ENCODE peak calls at places on chromosome 14, in seven cellular contexts. L, I, X, E, C, N and J are unnamed samples.

GRCh38 chr14:59679872-59680271 is 103.3 kb upstream of the CCDC175 start:
- DNase-seq in L (no peak), I (no peak), X (no peak), E (no peak), C (no peak), N (no peak), J (no peak)

GRCh38 chr14:93029911-93030555 is 85.7 kb downstream of the ITPK1 start:
- DNase-seq in L (no peak), I (no peak), X (no peak), E (no peak), C (no peak), N (no peak), J (no peak)

GRCh38 chr14:59276235-59276634 is 87.8 kb downstream of the DAAM1 start:
- DNase-seq in L (no peak), I (no peak), X (no peak), E (no peak), C (no peak), N (no peak), J (no peak)

GRCh38 chr14:80959448-80960006 is 4.1 kb downstream of the TSHR start:
- DNase-seq in L (no peak), I (no peak), X (no peak), E (no peak), C (no peak), N (no peak), J (no peak)

GRCh38 chr14:99971929-99972747 is 93.1 kb upstream of the EVL start:
- DNase-seq in L (no peak), I (no peak), X (no peak), E (no peak), C (no peak), N (peak; percentile 9), J (peak; percentile 80)

GRCh38 chr14:57364659-57365450 is 25.5 kb upstream of the NAA30 start:
- DNase-seq in L (no peak), I (no peak), X (no peak), E (peak; percentile 65), C (no peak), N (no peak), J (no peak)

GRCh38 chr14:69077841-69078240 is 75.1 kb downstream of the DCAF5 start:
- DNase-seq in L (no peak), I (no peak), X (peak; percentile 76), E (no peak), C (no peak), N (no peak), J (no peak)

GRCh38 chr14:24307575-24308341 is at the start of gene CIDEB:
- DNase-seq in L (peak; percentile 74), I (no peak), X (peak; percentile 52), E (peak; percentile 99), C (no peak), N (peak; percentile 80), J (peak; percentile 86)

GRCh38 chr14:49955013-49955412 is 62.1 kb downstream of the ARF6 start:
- DNase-seq in L (no peak), I (no peak), X (no peak), E (no peak), C (no peak), N (no peak), J (no peak)

GRCh38 chr14:69261761-69262331 is 1.9 kb downstream of the GALNT16 start:
- DNase-seq in L (no peak), I (no peak), X (no peak), E (peak; percentile 69), C (no peak), N (no peak), J (no peak)

GRCh38 chr14:77208266-77208978 is 26.8 kb downstream of the TMEM63C start:
- DNase-seq in L (peak; percentile 69), I (no peak), X (peak; percentile 62), E (peak; percentile 32), C (peak; percentile 18), N (peak; percentile 9), J (peak; percentile 82)

GRCh38 chr14:52080171-52080800 is 11.4 kb upstream of the NID2 start:
- DNase-seq in L (no peak), I (peak; percentile 34), X (no peak), E (no peak), C (no peak), N (no peak), J (no peak)

GRCh38 chr14:96940009-96940408 is 142.8 kb downstream of the VRK1 start:
- DNase-seq in L (no peak), I (no peak), X (no peak), E (peak; percentile 16), C (no peak), N (no peak), J (no peak)

GRCh38 chr14:64296561-64296960 is 2.4 kb upstream of the ESR2 start:
- DNase-seq in L (no peak), I (no peak), X (peak; percentile 88), E (no peak), C (no peak), N (no peak), J (no peak)

GRCh38 chr14:32996343-32996742 is 57.7 kb downstream of the NPAS3 start:
- DNase-seq in L (no peak), I (no peak), X (no peak), E (no peak), C (no peak), N (no peak), J (no peak)

GRCh38 chr14:22689186-22689585 is 45.0 kb upstream of the OR6J1 start:
- DNase-seq in L (no peak), I (no peak), X (peak; percentile 96), E (peak; percentile 91), C (no peak), N (no peak), J (no peak)

GRCh38 chr14:88505621-88506020 is 49.2 kb downstream of the PTPN21 start:
- DNase-seq in L (no peak), I (no peak), X (no peak), E (no peak), C (no peak), N (no peak), J (no peak)

GRCh38 chr14:49971156-49972141 is 78.6 kb downstream of the ARF6 start:
- DNase-seq in L (no peak), I (no peak), X (peak; percentile 51), E (no peak), C (no peak), N (peak; percentile 66), J (no peak)

GRCh38 chr14:51302319-51303030 is 62.4 kb downstream of the TMX1 start:
- DNase-seq in L (no peak), I (no peak), X (no peak), E (no peak), C (no peak), N (no peak), J (no peak)

GRCh38 chr14:52686176-52686575 is 9.2 kb downstream of the ERO1A start:
- DNase-seq in L (no peak), I (no peak), X (no peak), E (no peak), C (no peak), N (no peak), J (no peak)

GRCh38 chr14:82710257-82710841 is 1176.7 kb upstream of the SEL1L start:
- DNase-seq in L (peak; percentile 63), I (no peak), X (peak; percentile 45), E (peak; percentile 26), C (peak; percentile 23), N (peak; percentile 59), J (no peak)

GRCh38 chr14:61031026-61031425 is 50.0 kb downstream of the SLC38A6 start:
- DNase-seq in L (no peak), I (no peak), X (no peak), E (no peak), C (no peak), N (no peak), J (no peak)

GRCh38 chr14:99822166-99822527 is 28.9 kb downstream of the EML1 start:
- DNase-seq in L (no peak), I (no peak), X (peak; percentile 8), E (no peak), C (no peak), N (no peak), J (no peak)

GRCh38 chr14:95189400-95190162 is 32.3 kb upstream of the DICER1 start:
- DNase-seq in L (no peak), I (no peak), X (no peak), E (no peak), C (no peak), N (no peak), J (no peak)

GRCh38 chr14:29896354-29896768 is 31.3 kb downstream of the PRKD1 start:
- DNase-seq in L (no peak), I (no peak), X (no peak), E (peak; percentile 15), C (no peak), N (no peak), J (no peak)

GRCh38 chr14:93619176-93619793 is 169.0 kb downstream of the PRIMA1 start:
- DNase-seq in L (peak; percentile 31), I (no peak), X (peak; percentile 43), E (peak; percentile 47), C (no peak), N (peak; percentile 42), J (no peak)

GRCh38 chr14:96363751-96364336 is 518 bp downstream of the GSKIP start:
- DNase-seq in L (peak; percentile 67), I (no peak), X (peak; percentile 37), E (peak; percentile 48), C (peak; percentile 22), N (peak; percentile 53), J (peak; percentile 85)

GRCh38 chr14:69325646-69326265 is 65.8 kb downstream of the GALNT16 start:
- DNase-seq in L (no peak), I (no peak), X (no peak), E (no peak), C (no peak), N (no peak), J (peak; percentile 53)

GRCh38 chr14:95547626-95548327 is 12.9 kb downstream of the GLRX5 start:
- DNase-seq in L (no peak), I (no peak), X (peak; percentile 67), E (peak; percentile 92), C (no peak), N (no peak), J (no peak)

DNA sequence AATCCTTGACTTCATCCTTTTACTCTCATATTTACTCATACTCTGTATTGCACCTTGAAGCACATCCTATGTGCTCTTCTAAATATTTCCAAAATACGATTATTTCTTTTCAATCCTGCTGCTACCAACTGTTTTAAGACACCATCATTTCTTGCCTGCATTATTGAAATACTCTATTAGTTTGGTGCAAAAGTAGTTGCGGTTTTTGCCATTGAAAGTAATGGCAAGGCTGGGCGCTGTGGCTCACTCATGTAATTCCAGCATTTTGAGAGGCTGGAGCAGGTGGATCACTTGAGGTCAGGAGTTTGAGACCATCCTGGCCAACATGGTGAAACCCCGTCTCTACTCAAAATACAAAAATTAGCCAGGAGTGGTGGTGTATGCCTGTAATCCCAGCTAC is 412.5 kb downstream of the KCNH5 start:
- DNase-seq in L (no peak), I (peak; percentile 55), X (no peak), E (no peak), C (no peak), N (no peak), J (no peak)
- TF ChIP-seq CTCF in L (no peak), I (no peak), X (no peak), E (no peak), C (no peak), N (no peak), J (no peak)

GRCh38 chr14:35244542-35244941 is 47.6 kb upstream of the PSMA6 start:
- DNase-seq in L (no peak), I (no peak), X (no peak), E (no peak), C (no peak), N (no peak), J (no peak)
- H3K4me3 ChIP-seq in L (no peak overlapping the region), I (no peak overlapping the region), X (no peak overlapping the region), E (no peak overlapping the region), C (no peak overlapping the region), N (no peak overlapping the region), J (no peak overlapping the region)

GRCh38 chr14:73752297-73752992 is 38.3 kb upstream of the PNMA1 start:
- DNase-seq in L (peak; percentile 88), I (no peak), X (peak; percentile 80), E (no peak), C (peak; percentile 88), N (no peak), J (peak; percentile 76)
- TF ChIP-seq POLR2AphosphoS5 in L (no peak), I (peak; percentile 66), X (peak; percentile 64), E (no peak), C (peak; percentile 30), N (no peak), J (no peak)

GRCh38 chr14:38210587-38211257 is 3.0 kb downstream of the SSTR1 start:
- DNase-seq in L (peak; percentile 68), I (no peak), X (peak; percentile 70), E (no peak), C (no peak), N (no peak), J (no peak)
- TF ChIP-seq CTCF in L (no peak), I (no peak), X (peak; percentile 28), E (no peak), C (no peak), N (no peak), J (no peak)